ENCODE peak calls at places on chromosomes 4 and X, in nine cellular contexts. D is NT2/D1, X is K562, L is astrocyte, U is kidney, J is IMR-90, G is DND-41, C is neural progenitor cell, W is endothelial cell of umbilical vein. M is an unnamed sample.

GRCh38 chrX:150456466-150456865 is 93.3 kb downstream of the MAMLD1 start:
- DNase-seq in D (no peak), X (peak; percentile 44), L (no peak), U (no peak), J (no peak), G (no peak), C (no peak), W (no peak), M (no peak)

GRCh38 chrX:43605351-43605750 is 50.7 kb upstream of the MAOA start:
- DNase-seq in D (no peak), X (no peak), L (no peak), U (no peak), J (no peak), G (no peak), C (no peak), W (no peak), M (no peak)

GRCh38 chrX:138191998-138192397 is 519.5 kb downstream of the FGF13 start:
- DNase-seq in D (peak; percentile 23), X (peak; percentile 10), L (no peak), U (no peak), J (peak; percentile 19), G (peak; percentile 4), C (peak; percentile 64), W (no peak), M (peak; percentile 71)

GRCh38 chr4:127967141-127967775 is 2.1 kb downstream of the ABHD18 start:
- DNase-seq in D (no peak), X (peak; percentile 24), L (no peak), U (no peak), J (peak; percentile 66), G (no peak), C (no peak), W (no peak), M (no peak)

GRCh38 chr4:109164011-109164410 is 138.4 kb downstream of the COL25A1 start:
- DNase-seq in D (peak; percentile 6), X (no peak), L (peak; percentile 61), U (no peak), J (peak; percentile 5), G (no peak), C (peak; percentile 76), W (no peak), M (no peak)

GRCh38 chrX:52082578-52082977 is 13.6 kb upstream of the MAGED4B start:
- DNase-seq in D (no peak), X (no peak), L (peak; percentile 53), U (no peak), J (no peak), G (no peak), C (no peak), W (no peak), M (no peak)

GRCh38 chrX:32448320-32448719 is 763.0 kb downstream of the DMD start:
- DNase-seq in D (no peak), X (no peak), L (no peak), U (no peak), J (no peak), G (peak; percentile 8), C (no peak), W (no peak), M (no peak)

GRCh38 chrX:67604979-67605703 is 61.3 kb downstream of the AR start:
- DNase-seq in D (peak; percentile 43), X (no peak), L (peak; percentile 91), U (no peak), J (peak; percentile 68), G (no peak), C (no peak), W (peak; percentile 73), M (no peak)

GRCh38 chr4:104015680-104016079 is 295.9 kb upstream of the TACR3 start:
- DNase-seq in D (no peak), X (no peak), L (no peak), U (no peak), J (no peak), G (no peak), C (peak; percentile 47), W (no peak), M (peak; percentile 52)

GRCh38 chr4:100519205-100519604 is 1.4 kb upstream of the EMCN start:
- DNase-seq in D (no peak), X (no peak), L (no peak), U (no peak), J (no peak), G (no peak), C (no peak), W (no peak), M (no peak)

GRCh38 chrX:3485727-3486126 is 139.3 kb upstream of the MXRA5 start:
- DNase-seq in D (no peak), X (no peak), L (no peak), U (no peak), J (no peak), G (no peak), C (no peak), W (no peak), M (peak; percentile 61)

GRCh38 chr4:119693127-119693526 is 64.5 kb upstream of the PDE5A start:
- DNase-seq in D (no peak), X (no peak), L (no peak), U (no peak), J (peak; percentile 55), G (no peak), C (no peak), W (no peak), M (no peak)

GRCh38 chr4:149426461-149426860 is 389.2 kb downstream of the IQCM start:
- DNase-seq in D (no peak), X (no peak), L (peak; percentile 49), U (no peak), J (peak; percentile 35), G (no peak), C (no peak), W (no peak), M (no peak)

GRCh38 chrX:44874481-44875184 is 1.6 kb downstream of the KDM6A start:
- DNase-seq in D (no peak), X (peak; percentile 76), L (peak; percentile 27), U (no peak), J (peak; percentile 49), G (peak; percentile 47), C (peak; percentile 48), W (peak; percentile 57), M (peak; percentile 63)

GRCh38 chr4:128558896-128559669 is 250.4 kb upstream of the JADE1 start:
- DNase-seq in D (no peak), X (no peak), L (peak; percentile 87), U (no peak), J (peak; percentile 41), G (no peak), C (no peak), W (peak; percentile 50), M (no peak)

GRCh38 chrX:49001521-49002090 is 458 bp downstream of the GRIPAP1 start:
- DNase-seq in D (peak; percentile 46), X (peak; percentile 40), L (peak; percentile 31), U (no peak), J (peak; percentile 36), G (peak; percentile 72), C (peak; percentile 62), W (peak; percentile 50), M (peak; percentile 72)

GRCh38 chrX:110504947-110505346 is 146.3 kb downstream of the RTL9 start:
- DNase-seq in D (no peak), X (no peak), L (no peak), U (no peak), J (no peak), G (no peak), C (no peak), W (no peak), M (no peak)

GRCh38 chr4:31896349-31896748 is 1176.2 kb downstream of the PCDH7 start:
- DNase-seq in D (no peak), X (no peak), L (no peak), U (no peak), J (no peak), G (no peak), C (no peak), W (no peak), M (no peak)

GRCh38 chr4:5893013-5893580 is at the start of gene CRMP1:
- DNase-seq in D (no peak), X (no peak), L (no peak), U (no peak), J (no peak), G (no peak), C (peak; percentile 94), W (no peak), M (peak; percentile 94)

DNA sequence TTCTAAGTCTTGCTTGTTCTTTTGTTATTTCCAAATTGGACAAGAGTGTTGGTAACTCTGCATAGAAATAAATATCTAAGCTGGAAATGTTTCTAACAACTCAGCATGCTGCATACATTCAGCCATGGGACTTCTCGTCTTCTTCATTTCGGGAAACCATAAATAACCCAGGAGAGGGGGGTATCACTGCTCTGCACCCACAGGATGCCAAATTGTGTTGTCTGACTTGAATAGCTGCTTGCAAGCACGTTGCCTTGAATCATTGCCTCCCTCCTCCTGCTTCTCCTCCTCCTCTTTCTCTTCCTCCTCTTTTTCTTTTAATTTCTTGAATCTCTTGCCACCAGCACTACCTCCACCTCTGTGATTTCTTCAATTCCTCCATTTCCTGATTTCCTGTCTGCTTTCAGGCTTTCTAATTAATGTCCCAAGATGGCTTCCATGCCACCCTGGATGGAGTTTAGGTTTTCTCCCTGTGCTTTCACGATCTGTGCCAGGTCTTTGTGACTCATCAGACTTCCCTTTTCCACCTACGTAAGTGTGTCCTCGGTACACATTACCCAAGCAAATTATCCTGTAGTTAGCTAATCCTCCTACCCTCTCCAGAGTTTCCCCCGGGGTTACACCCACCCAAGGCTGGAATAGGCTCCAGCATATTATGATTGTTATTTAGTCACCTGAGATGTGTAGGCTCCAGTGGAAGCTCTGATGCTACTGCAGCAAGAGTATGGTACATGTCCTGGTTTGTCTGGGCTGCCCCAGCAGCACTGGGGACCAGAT is 122.6 kb upstream of the VCX3B start:
- DNase-seq in D (no peak), X (no peak), L (peak; percentile 70), U (no peak), J (no peak), G (no peak), C (no peak), W (no peak), M (no peak)
- H3K4me3 ChIP-seq in D (no peak overlapping the region), X (no peak overlapping the region), L (no peak overlapping the region), U (no peak overlapping the region), J (no peak overlapping the region), G (no peak overlapping the region), C (no peak overlapping the region), W (no peak overlapping the region), M (no peak overlapping the region)

GRCh38 chr4:185110375-185110823 is 32.7 kb upstream of the SLC25A4 start:
- DNase-seq in D (no peak), X (no peak), L (no peak), U (no peak), J (no peak), G (no peak), C (no peak), W (no peak), M (no peak)
- H3K9ac ChIP-seq in D (no peak overlapping the region), X (no peak overlapping the region), L (no peak overlapping the region), U (no peak overlapping the region), J (no peak overlapping the region), G (no peak overlapping the region), C (no peak overlapping the region), W (no peak overlapping the region), M (no peak overlapping the region)

GRCh38 chr4:113468165-113469022 is 293.1 kb downstream of the CAMK2D start:
- DNase-seq in D (peak; percentile 77), X (no peak), L (peak; percentile 100), U (peak; percentile 86), J (peak; percentile 100), G (no peak), C (peak; percentile 62), W (peak; percentile 100), M (peak; percentile 80)
- H3K4me1 ChIP-seq in D (no peaks in the 10 kb centered on the region), X (no peaks in the 10 kb centered on the region), L (peaks cover 38% of the 10 kb centered on the region), U (no peaks in the 10 kb centered on the region), J (peaks cover 5% of the 10 kb centered on the region), G (no peaks in the 10 kb centered on the region), C (peaks cover 9% of the 10 kb centered on the region), W (peaks cover 31% of the 10 kb centered on the region), M (peaks cover 10% of the 10 kb centered on the region)

DNA sequence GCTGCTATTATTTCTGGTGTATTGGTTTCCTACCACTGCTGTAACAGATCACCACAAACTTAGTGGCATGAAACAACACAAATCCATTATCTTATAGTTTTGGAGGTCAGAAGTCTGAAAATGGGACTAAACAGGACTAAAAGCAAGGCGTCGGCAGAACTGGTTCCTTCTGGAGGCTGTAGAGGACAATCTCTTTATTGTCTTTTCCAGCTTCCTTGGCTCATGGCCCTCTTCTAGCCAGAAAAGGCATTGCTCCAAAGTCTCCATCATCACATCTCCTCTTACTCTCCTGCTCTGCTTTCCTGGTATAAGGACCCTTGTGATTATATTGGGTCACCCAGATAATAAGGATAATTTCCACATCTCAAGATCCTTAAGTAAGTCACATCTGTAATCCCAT is 121.9 kb downstream of the CLCN4 start:
- DNase-seq in D (no peak), X (no peak), L (no peak), U (no peak), J (no peak), G (no peak), C (no peak), W (no peak), M (no peak)
- H3K4me3 ChIP-seq in D (no peak overlapping the region), X (no peak overlapping the region), L (no peak overlapping the region), U (no peak overlapping the region), J (no peak overlapping the region), G (no peak overlapping the region), C (no peak overlapping the region), W (no peak overlapping the region), M (no peak overlapping the region)